ENCODE peak calls at places on chromosome 6, in five cellular contexts. One of them, this sample, is unnamed.

GRCh38 chr6:2731281-2731909 is 19.3 kb downstream of the MYLK4 start:
- DNase-seq in IMR-90: no peak
- DNase-seq in K562: no peak
- DNase-seq in HepG2: no peak
- DNase-seq in A549: no peak
- DNase-seq in this sample: no peak

GRCh38 chr6:51339728-51340127 is 521.1 kb downstream of the TFAP2B start:
- DNase-seq in IMR-90: no peak
- DNase-seq in K562: no peak
- DNase-seq in HepG2: no peak
- DNase-seq in A549: no peak
- DNase-seq in this sample: no peak

GRCh38 chr6:14747881-14748520 is 497.9 kb upstream of the JARID2 start:
- DNase-seq in IMR-90: peak
- DNase-seq in K562: no peak
- DNase-seq in HepG2: no peak
- DNase-seq in A549: no peak
- DNase-seq in this sample: no peak

GRCh38 chr6:56652231-56652630 is 9.5 kb upstream of the DST start:
- DNase-seq in IMR-90: peak
- DNase-seq in K562: no peak
- DNase-seq in HepG2: peak
- DNase-seq in A549: no peak
- DNase-seq in this sample: no peak

GRCh38 chr6:118397653-118398052 is 150.4 kb upstream of the PLN start:
- DNase-seq in IMR-90: no peak
- DNase-seq in K562: no peak
- DNase-seq in HepG2: no peak
- DNase-seq in A549: no peak
- DNase-seq in this sample: no peak

GRCh38 chr6:151026021-151026663 is 160.6 kb downstream of the MTHFD1L start:
- DNase-seq in IMR-90: no peak
- DNase-seq in K562: no peak
- DNase-seq in HepG2: no peak
- DNase-seq in A549: no peak
- DNase-seq in this sample: no peak

GRCh38 chr6:53873922-53874321 is 79.1 kb downstream of the LRRC1 start:
- DNase-seq in IMR-90: peak
- DNase-seq in K562: no peak
- DNase-seq in HepG2: no peak
- DNase-seq in A549: no peak
- DNase-seq in this sample: no peak

GRCh38 chr6:91720323-91720722 is 1133.5 kb upstream of the MAP3K7 start:
- DNase-seq in IMR-90: no peak
- DNase-seq in K562: no peak
- DNase-seq in HepG2: no peak
- DNase-seq in A549: no peak
- DNase-seq in this sample: no peak

DNA sequence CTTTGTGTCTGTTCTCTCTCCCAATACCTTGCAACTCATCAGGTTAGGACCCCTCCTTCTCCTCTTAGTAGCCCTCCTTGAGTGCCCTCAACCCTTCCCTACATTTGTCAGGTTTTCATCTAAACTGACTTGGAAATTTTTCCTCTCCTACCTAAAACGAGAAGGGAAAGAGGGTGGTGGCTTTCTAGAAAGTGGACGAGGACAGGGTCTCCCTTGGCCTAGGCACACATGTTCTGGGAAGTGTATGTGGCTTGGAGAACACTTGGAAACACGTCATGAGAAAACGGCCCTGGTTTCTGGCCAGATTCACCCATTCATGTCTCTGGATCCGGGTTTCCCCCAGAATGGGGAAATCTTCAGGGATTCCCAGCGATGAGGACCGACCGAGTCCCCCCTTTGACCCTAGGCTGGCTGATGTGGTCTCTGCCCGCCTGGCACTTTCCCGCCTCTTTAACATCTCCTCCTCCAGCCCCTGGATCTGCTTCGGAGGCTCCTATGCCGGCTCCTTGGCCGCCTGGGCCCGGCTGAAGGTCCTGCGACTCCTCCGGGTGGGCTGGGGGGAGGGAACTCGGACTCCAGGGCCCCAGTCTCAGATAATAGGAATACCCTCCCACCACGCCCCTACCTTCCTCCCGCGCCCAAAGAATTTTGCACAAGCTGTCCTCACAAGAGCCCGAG is 2.9 kb downstream of the PRSS16 start:
- DNase-seq in IMR-90: no peak
- DNase-seq in K562: no peak
- DNase-seq in HepG2: no peak
- DNase-seq in A549: no peak
- DNase-seq in this sample: no peak
- H3K4me3 ChIP-seq in IMR-90: no peak
- H3K4me3 ChIP-seq in K562: peak
- H3K4me3 ChIP-seq in HepG2: no peak
- H3K4me3 ChIP-seq in A549: peak
- H3K4me3 ChIP-seq in this sample: peak

GRCh38 chr6:155079985-155080452 is 84.9 kb downstream of the TIAM2 start:
- DNase-seq in IMR-90: no peak
- DNase-seq in K562: peak
- DNase-seq in HepG2: no peak
- DNase-seq in A549: no peak
- DNase-seq in this sample: no peak
- TF ChIP-seq MAFK in IMR-90: no peak
- TF ChIP-seq MAFK in K562: no peak
- TF ChIP-seq MAFK in HepG2: no peak
- TF ChIP-seq MAFK in A549: no peak
- TF ChIP-seq MAFK in this sample: no peak

DNA sequence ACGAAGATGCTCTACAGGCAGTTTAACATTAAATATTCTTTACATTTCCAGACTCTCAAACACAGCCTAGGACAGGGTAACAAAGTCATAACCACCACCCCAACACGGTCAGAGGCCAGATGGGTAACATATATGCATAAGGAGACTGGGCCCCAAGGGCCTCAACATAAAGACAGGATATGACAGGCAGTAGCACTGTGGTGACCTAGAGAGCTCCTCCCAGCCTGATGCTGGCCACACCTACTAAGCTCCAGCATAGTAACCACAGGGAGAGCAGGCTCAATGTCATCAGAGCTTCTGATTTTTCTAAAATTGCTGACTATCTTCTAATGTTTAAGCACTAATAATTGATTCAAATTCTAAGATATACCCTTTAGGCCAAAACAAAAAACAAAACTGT is 21.7 kb downstream of the SMLR1 start:
- DNase-seq in IMR-90: no peak
- DNase-seq in K562: peak
- DNase-seq in HepG2: no peak
- DNase-seq in A549: no peak
- DNase-seq in this sample: no peak
- TF ChIP-seq RFX5 in IMR-90: no peak
- TF ChIP-seq RFX5 in K562: no peak
- TF ChIP-seq RFX5 in HepG2: no peak
- TF ChIP-seq RFX5 in A549: no peak
- TF ChIP-seq RFX5 in this sample: no peak

DNA sequence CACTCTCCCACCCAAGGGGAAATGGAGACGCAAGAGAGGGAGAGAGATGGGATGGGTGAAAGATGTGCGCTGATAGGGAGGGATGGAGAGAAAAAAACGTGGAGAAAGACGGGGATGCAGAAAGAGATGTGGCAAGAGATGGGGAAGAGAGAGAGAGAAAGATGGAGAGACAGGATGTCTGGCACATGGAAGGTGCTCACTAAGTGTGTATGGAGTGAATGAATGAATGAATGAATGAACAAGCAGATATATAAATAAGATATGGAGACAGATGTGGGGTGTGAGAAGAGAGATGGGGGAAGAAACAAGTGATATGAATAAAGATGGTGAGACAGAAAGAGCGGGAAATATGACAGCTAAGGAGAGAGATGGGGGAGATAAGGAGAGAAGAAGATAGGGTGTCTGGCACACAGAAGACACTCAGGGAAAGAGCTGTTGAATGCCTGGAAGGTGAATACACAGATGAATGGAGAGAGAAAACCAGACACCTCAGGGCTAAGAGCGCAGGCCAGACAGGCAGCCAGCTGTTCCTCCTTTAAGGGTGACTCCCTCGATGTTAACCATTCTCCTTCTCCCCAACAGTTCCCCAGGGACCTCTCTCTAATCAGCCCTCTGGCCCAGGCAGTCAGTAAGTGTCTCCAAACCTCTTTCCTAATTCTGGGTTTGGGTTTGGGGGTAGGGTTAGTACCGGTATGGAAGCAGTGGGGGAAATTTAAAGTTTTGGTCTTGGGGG is 753 bp downstream of the TNF start:
- DNase-seq in IMR-90: no peak
- DNase-seq in K562: no peak
- DNase-seq in HepG2: no peak
- DNase-seq in A549: no peak
- DNase-seq in this sample: no peak
- H3K4me3 ChIP-seq in IMR-90: no peak
- H3K4me3 ChIP-seq in K562: no peak
- H3K4me3 ChIP-seq in HepG2: no peak
- H3K4me3 ChIP-seq in A549: no peak
- H3K4me3 ChIP-seq in this sample: no peak

DNA sequence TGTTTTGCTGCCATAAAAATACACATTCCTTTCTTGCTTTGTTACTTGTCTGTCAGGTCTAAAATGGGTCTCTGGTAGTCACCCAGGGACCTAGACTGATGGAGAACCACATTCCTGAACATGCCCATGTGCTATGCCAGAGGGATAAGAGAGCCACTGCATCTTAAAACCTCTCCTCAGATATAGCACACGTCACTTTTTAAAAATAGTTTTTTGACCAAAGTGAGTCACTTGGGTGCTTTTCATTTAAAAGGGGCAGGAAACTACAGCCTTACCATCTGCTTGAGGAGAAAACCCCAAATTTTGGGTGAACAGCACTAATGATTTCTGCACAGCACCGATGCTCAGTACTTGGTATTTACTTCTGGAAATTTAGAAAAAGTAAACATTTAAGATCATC is 197.9 kb downstream of the OGFRL1 start:
- DNase-seq in IMR-90: peak
- DNase-seq in K562: no peak
- DNase-seq in HepG2: no peak
- DNase-seq in A549: no peak
- DNase-seq in this sample: no peak
- TF ChIP-seq MAFK in IMR-90: no peak
- TF ChIP-seq MAFK in K562: no peak
- TF ChIP-seq MAFK in HepG2: no peak
- TF ChIP-seq MAFK in A549: no peak
- TF ChIP-seq MAFK in this sample: no peak

GRCh38 chr6:47446974-47447373 is 30.6 kb upstream of the CD2AP start:
- DNase-seq in IMR-90: no peak
- DNase-seq in K562: no peak
- DNase-seq in HepG2: no peak
- DNase-seq in A549: no peak
- DNase-seq in this sample: no peak
- TF ChIP-seq RFX5 in IMR-90: no peak
- TF ChIP-seq RFX5 in K562: no peak
- TF ChIP-seq RFX5 in HepG2: no peak
- TF ChIP-seq RFX5 in A549: no peak
- TF ChIP-seq RFX5 in this sample: no peak

GRCh38 chr6:33072508-33073100 is 845 bp downstream of the HLA-DPA1 start:
- DNase-seq in IMR-90: no peak
- DNase-seq in K562: no peak
- DNase-seq in HepG2: no peak
- DNase-seq in A549: no peak
- DNase-seq in this sample: no peak
- H3K4me3 ChIP-seq in IMR-90: no peak
- H3K4me3 ChIP-seq in K562: no peak
- H3K4me3 ChIP-seq in HepG2: no peak
- H3K4me3 ChIP-seq in A549: no peak
- H3K4me3 ChIP-seq in this sample: no peak

This sample was measured in H1.